ENCODE peak calls at places on chromosomes 4 and X, in eight cellular contexts. S, Y, A, T, Q, W, D and R are unnamed samples.

GRCh38 chr4:136653640-136654406 is 878.5 kb downstream of the PCDH18 start:
- DNase-seq in S (no peak), Y (no peak), A (no peak), T (no peak), Q (no peak), W (no peak), D (no peak), R (no peak)

GRCh38 chr4:76752911-76753494 is 144.9 kb downstream of the SOWAHB start:
- DNase-seq in S (no peak), Y (no peak), A (no peak), T (peak; percentile 26), Q (no peak), W (no peak), D (no peak), R (no peak)

GRCh38 chr4:7699040-7699439 is 240.6 kb downstream of the AFAP1 start:
- DNase-seq in S (no peak), Y (no peak), A (no peak), T (peak; percentile 48), Q (no peak), W (no peak), D (no peak), R (no peak)

GRCh38 chrX:75784689-75785491 is at the start of gene MAGEE2:
- DNase-seq in S (no peak), Y (no peak), A (no peak), T (peak; percentile 51), Q (no peak), W (no peak), D (no peak), R (no peak)

GRCh38 chr4:99856166-99856565 is 38.1 kb downstream of the LAMTOR3 start:
- DNase-seq in S (peak; percentile 76), Y (no peak), A (peak; percentile 32), T (no peak), Q (no peak), W (no peak), D (no peak), R (no peak)

GRCh38 chr4:22999419-22999818 is 306.7 kb downstream of the GBA3 start:
- DNase-seq in S (no peak), Y (no peak), A (no peak), T (no peak), Q (no peak), W (no peak), D (no peak), R (no peak)

GRCh38 chr4:73021634-73022033 is 47.9 kb downstream of the COX18 start:
- DNase-seq in S (peak; percentile 4), Y (no peak), A (no peak), T (no peak), Q (peak; percentile 17), W (no peak), D (no peak), R (peak; percentile 58)

GRCh38 chr4:168722391-168722790 is 225.5 kb downstream of the PALLD start:
- DNase-seq in S (no peak), Y (no peak), A (no peak), T (no peak), Q (no peak), W (no peak), D (no peak), R (no peak)

GRCh38 chrX:150573702-150574101 is 5.3 kb downstream of the MTM1 start:
- DNase-seq in S (no peak), Y (no peak), A (peak; percentile 4), T (no peak), Q (no peak), W (no peak), D (no peak), R (no peak)

GRCh38 chr4:120865985-120866384 is 56.5 kb downstream of the PRDM5 start:
- DNase-seq in S (no peak), Y (no peak), A (no peak), T (no peak), Q (no peak), W (no peak), D (no peak), R (no peak)

GRCh38 chr4:120858776-120859175 is 63.8 kb downstream of the PRDM5 start:
- DNase-seq in S (no peak), Y (no peak), A (no peak), T (no peak), Q (no peak), W (no peak), D (no peak), R (no peak)

GRCh38 chrX:105821471-105822081 is 763 bp upstream of the NRK start:
- DNase-seq in S (no peak), Y (no peak), A (no peak), T (no peak), Q (no peak), W (no peak), D (no peak), R (no peak)

GRCh38 chrX:107716045-107716684 is 59.4 kb downstream of the TSC22D3 start:
- DNase-seq in S (no peak), Y (peak; percentile 33), A (no peak), T (peak; percentile 22), Q (peak; percentile 30), W (peak; percentile 3), D (peak; percentile 7), R (peak; percentile 41)

GRCh38 chr4:89000844-89001360 is 56.1 kb downstream of the FAM13A start:
- DNase-seq in S (no peak), Y (no peak), A (no peak), T (no peak), Q (peak; percentile 1), W (no peak), D (no peak), R (no peak)

GRCh38 chr4:18636001-18636680 is 614.6 kb upstream of the LCORL start:
- DNase-seq in S (no peak), Y (no peak), A (no peak), T (no peak), Q (no peak), W (no peak), D (no peak), R (no peak)

GRCh38 chr4:78706302-78706701 is 69.8 kb upstream of the BMP2K start:
- DNase-seq in S (no peak), Y (no peak), A (no peak), T (no peak), Q (no peak), W (no peak), D (no peak), R (no peak)

GRCh38 chr4:2304877-2305561 is 43.1 kb upstream of the MXD4 start:
- DNase-seq in S (no peak), Y (no peak), A (no peak), T (no peak), Q (no peak), W (no peak), D (no peak), R (no peak)

GRCh38 chr4:76737180-76737579 is 160.8 kb downstream of the SOWAHB start:
- DNase-seq in S (no peak), Y (no peak), A (no peak), T (no peak), Q (no peak), W (no peak), D (no peak), R (no peak)

GRCh38 chr4:147924604-147925412 is 192.9 kb downstream of the ARHGAP10 start:
- DNase-seq in S (no peak), Y (peak; percentile 44), A (no peak), T (no peak), Q (peak; percentile 4), W (no peak), D (no peak), R (no peak)

GRCh38 chr4:39118034-39118658 is 56.1 kb downstream of the KLHL5 start:
- DNase-seq in S (no peak), Y (no peak), A (peak; percentile 28), T (no peak), Q (no peak), W (no peak), D (no peak), R (no peak)

GRCh38 chr4:1090465-1091440 is 22.6 kb downstream of the RNF212 start:
- DNase-seq in S (no peak), Y (no peak), A (no peak), T (no peak), Q (no peak), W (no peak), D (no peak), R (no peak)